ENCODE peak calls at places on chromosomes 2 and 18, in nine cellular contexts. One of them, this sample, is unnamed.

GRCh38 chr2:28979041-28979440 is 2.1 kb upstream of the TOGARAM2 start:
- DNase-seq in choroid plexus epithelial cell: no peak
- DNase-seq in Kasumi-1: no peak
- DNase-seq in K562: no peak
- DNase-seq in HTR-8/SVneo: no peak
- DNase-seq in ureter: no peak
- DNase-seq in T-helper 2 cell: no peak
- DNase-seq in NCI-H1092: no peak
- DNase-seq in stromal cell of bone marrow: no peak
- DNase-seq in this sample: no peak

GRCh38 chr2:189217546-189217945 is 38.0 kb upstream of the COL5A2 start:
- DNase-seq in choroid plexus epithelial cell: peak; percentile 92
- DNase-seq in Kasumi-1: no peak
- DNase-seq in K562: no peak
- DNase-seq in HTR-8/SVneo: no peak
- DNase-seq in ureter: no peak
- DNase-seq in T-helper 2 cell: no peak
- DNase-seq in NCI-H1092: no peak
- DNase-seq in stromal cell of bone marrow: no peak
- DNase-seq in this sample: no peak

GRCh38 chr2:47893771-47894170 is 12.5 kb downstream of the FBXO11 start:
- DNase-seq in choroid plexus epithelial cell: no peak
- DNase-seq in Kasumi-1: no peak
- DNase-seq in K562: no peak
- DNase-seq in HTR-8/SVneo: no peak
- DNase-seq in ureter: no peak
- DNase-seq in T-helper 2 cell: no peak
- DNase-seq in NCI-H1092: no peak
- DNase-seq in stromal cell of bone marrow: no peak
- DNase-seq in this sample: no peak

GRCh38 chr18:56306793-56307192 is 331.6 kb downstream of the TXNL1 start:
- DNase-seq in choroid plexus epithelial cell: no peak
- DNase-seq in Kasumi-1: no peak
- DNase-seq in K562: no peak
- DNase-seq in HTR-8/SVneo: no peak
- DNase-seq in ureter: no peak
- DNase-seq in T-helper 2 cell: no peak
- DNase-seq in NCI-H1092: no peak
- DNase-seq in stromal cell of bone marrow: no peak
- DNase-seq in this sample: no peak

GRCh38 chr2:159265171-159265576 is 21.3 kb downstream of the WDSUB1 start:
- DNase-seq in choroid plexus epithelial cell: peak; percentile 62
- DNase-seq in Kasumi-1: no peak
- DNase-seq in K562: no peak
- DNase-seq in HTR-8/SVneo: no peak
- DNase-seq in ureter: no peak
- DNase-seq in T-helper 2 cell: no peak
- DNase-seq in NCI-H1092: no peak
- DNase-seq in stromal cell of bone marrow: no peak
- DNase-seq in this sample: no peak

GRCh38 chr2:197137234-197137633 is 173.3 kb downstream of the ANKRD44 start:
- DNase-seq in choroid plexus epithelial cell: peak; percentile 58
- DNase-seq in Kasumi-1: no peak
- DNase-seq in K562: no peak
- DNase-seq in HTR-8/SVneo: no peak
- DNase-seq in ureter: no peak
- DNase-seq in T-helper 2 cell: no peak
- DNase-seq in NCI-H1092: no peak
- DNase-seq in stromal cell of bone marrow: peak; percentile 49
- DNase-seq in this sample: no peak

GRCh38 chr18:24831871-24832665 is 371.6 kb downstream of the HRH4 start:
- DNase-seq in choroid plexus epithelial cell: no peak
- DNase-seq in Kasumi-1: no peak
- DNase-seq in K562: no peak
- DNase-seq in HTR-8/SVneo: no peak
- DNase-seq in ureter: no peak
- DNase-seq in T-helper 2 cell: no peak
- DNase-seq in NCI-H1092: no peak
- DNase-seq in stromal cell of bone marrow: no peak
- DNase-seq in this sample: no peak

GRCh38 chr18:46712406-46712805 is 44.4 kb downstream of the ST8SIA5 start:
- DNase-seq in choroid plexus epithelial cell: no peak
- DNase-seq in Kasumi-1: no peak
- DNase-seq in K562: no peak
- DNase-seq in HTR-8/SVneo: peak; percentile 39
- DNase-seq in ureter: no peak
- DNase-seq in T-helper 2 cell: no peak
- DNase-seq in NCI-H1092: peak; percentile 48
- DNase-seq in stromal cell of bone marrow: peak; percentile 92
- DNase-seq in this sample: no peak

GRCh38 chr2:185291035-185291647 is 447.5 kb upstream of the FSIP2 start:
- DNase-seq in choroid plexus epithelial cell: peak; percentile 64
- DNase-seq in Kasumi-1: peak; percentile 84
- DNase-seq in K562: no peak
- DNase-seq in HTR-8/SVneo: no peak
- DNase-seq in ureter: peak; percentile 52
- DNase-seq in T-helper 2 cell: no peak
- DNase-seq in NCI-H1092: peak; percentile 23
- DNase-seq in stromal cell of bone marrow: peak; percentile 6
- DNase-seq in this sample: no peak

GRCh38 chr18:56162316-56162715 is 476.1 kb downstream of the TXNL1 start:
- DNase-seq in choroid plexus epithelial cell: peak; percentile 13
- DNase-seq in Kasumi-1: no peak
- DNase-seq in K562: no peak
- DNase-seq in HTR-8/SVneo: no peak
- DNase-seq in ureter: no peak
- DNase-seq in T-helper 2 cell: no peak
- DNase-seq in NCI-H1092: no peak
- DNase-seq in stromal cell of bone marrow: no peak
- DNase-seq in this sample: no peak

GRCh38 chr2:126905991-126906390 is 7.3 kb downstream of the TEX51 start:
- DNase-seq in choroid plexus epithelial cell: no peak
- DNase-seq in Kasumi-1: no peak
- DNase-seq in K562: no peak
- DNase-seq in HTR-8/SVneo: no peak
- DNase-seq in ureter: peak; percentile 9
- DNase-seq in T-helper 2 cell: no peak
- DNase-seq in NCI-H1092: no peak
- DNase-seq in stromal cell of bone marrow: no peak
- DNase-seq in this sample: no peak

GRCh38 chr18:77749189-77749588 is 499.5 kb downstream of the GALR1 start:
- DNase-seq in choroid plexus epithelial cell: peak; percentile 4
- DNase-seq in Kasumi-1: no peak
- DNase-seq in K562: peak; percentile 29
- DNase-seq in HTR-8/SVneo: no peak
- DNase-seq in ureter: no peak
- DNase-seq in T-helper 2 cell: no peak
- DNase-seq in NCI-H1092: peak; percentile 35
- DNase-seq in stromal cell of bone marrow: no peak
- DNase-seq in this sample: no peak

GRCh38 chr18:34760444-34760843 is 50.3 kb downstream of the DTNA start:
- DNase-seq in choroid plexus epithelial cell: no peak
- DNase-seq in Kasumi-1: no peak
- DNase-seq in K562: no peak
- DNase-seq in HTR-8/SVneo: no peak
- DNase-seq in ureter: no peak
- DNase-seq in T-helper 2 cell: no peak
- DNase-seq in NCI-H1092: peak; percentile 20
- DNase-seq in stromal cell of bone marrow: no peak
- DNase-seq in this sample: no peak

GRCh38 chr2:196592912-196593881 is 46.3 kb upstream of the CCDC150 start:
- DNase-seq in choroid plexus epithelial cell: peak; percentile 51
- DNase-seq in Kasumi-1: peak; percentile 23
- DNase-seq in K562: peak; percentile 13
- DNase-seq in HTR-8/SVneo: peak; percentile 45
- DNase-seq in ureter: no peak
- DNase-seq in T-helper 2 cell: no peak
- DNase-seq in NCI-H1092: peak; percentile 33
- DNase-seq in stromal cell of bone marrow: no peak
- DNase-seq in this sample: no peak

GRCh38 chr2:179751184-179751809 is 110.1 kb downstream of the ZNF385B start:
- DNase-seq in choroid plexus epithelial cell: peak; percentile 65
- DNase-seq in Kasumi-1: peak; percentile 77
- DNase-seq in K562: no peak
- DNase-seq in HTR-8/SVneo: peak; percentile 14
- DNase-seq in ureter: no peak
- DNase-seq in T-helper 2 cell: no peak
- DNase-seq in NCI-H1092: no peak
- DNase-seq in stromal cell of bone marrow: no peak
- DNase-seq in this sample: no peak

GRCh38 chr2:10254373-10255188 is 48.1 kb upstream of the HPCAL1 start:
- DNase-seq in choroid plexus epithelial cell: no peak
- DNase-seq in Kasumi-1: no peak
- DNase-seq in K562: peak; percentile 79
- DNase-seq in HTR-8/SVneo: peak; percentile 68
- DNase-seq in ureter: no peak
- DNase-seq in T-helper 2 cell: no peak
- DNase-seq in NCI-H1092: no peak
- DNase-seq in stromal cell of bone marrow: no peak
- DNase-seq in this sample: no peak

GRCh38 chr2:105865222-105865913 is 120.7 kb downstream of the NCK2 start:
- DNase-seq in choroid plexus epithelial cell: no peak
- DNase-seq in Kasumi-1: no peak
- DNase-seq in K562: no peak
- DNase-seq in HTR-8/SVneo: no peak
- DNase-seq in ureter: no peak
- DNase-seq in T-helper 2 cell: no peak
- DNase-seq in NCI-H1092: no peak
- DNase-seq in stromal cell of bone marrow: peak; percentile 6
- DNase-seq in this sample: no peak

GRCh38 chr18:56517761-56518160 is 120.6 kb downstream of the TXNL1 start:
- DNase-seq in choroid plexus epithelial cell: no peak
- DNase-seq in Kasumi-1: no peak
- DNase-seq in K562: no peak
- DNase-seq in HTR-8/SVneo: no peak
- DNase-seq in ureter: no peak
- DNase-seq in T-helper 2 cell: no peak
- DNase-seq in NCI-H1092: no peak
- DNase-seq in stromal cell of bone marrow: no peak
- DNase-seq in this sample: no peak

GRCh38 chr2:191856111-191856876 is 9.4 kb upstream of the CAVIN2 start:
- DNase-seq in choroid plexus epithelial cell: no peak
- DNase-seq in Kasumi-1: no peak
- DNase-seq in K562: no peak
- DNase-seq in HTR-8/SVneo: no peak
- DNase-seq in ureter: no peak
- DNase-seq in T-helper 2 cell: no peak
- DNase-seq in NCI-H1092: no peak
- DNase-seq in stromal cell of bone marrow: no peak
- DNase-seq in this sample: no peak

GRCh38 chr2:68766378-68766845 is 31.8 kb downstream of the ARHGAP25 start:
- DNase-seq in choroid plexus epithelial cell: peak; percentile 97
- DNase-seq in Kasumi-1: peak; percentile 95
- DNase-seq in K562: no peak
- DNase-seq in HTR-8/SVneo: no peak
- DNase-seq in ureter: peak; percentile 72
- DNase-seq in T-helper 2 cell: peak; percentile 36
- DNase-seq in NCI-H1092: no peak
- DNase-seq in stromal cell of bone marrow: no peak
- DNase-seq in this sample: no peak

GRCh38 chr2:109375131-109375561 is 238.6 kb downstream of the SEPTIN10 start:
- DNase-seq in choroid plexus epithelial cell: no peak
- DNase-seq in Kasumi-1: no peak
- DNase-seq in K562: no peak
- DNase-seq in HTR-8/SVneo: no peak
- DNase-seq in ureter: peak; percentile 35
- DNase-seq in T-helper 2 cell: no peak
- DNase-seq in NCI-H1092: no peak
- DNase-seq in stromal cell of bone marrow: no peak
- DNase-seq in this sample: no peak

GRCh38 chr2:72995420-72996151 is 75.9 kb downstream of the SFXN5 start:
- DNase-seq in choroid plexus epithelial cell: no peak
- DNase-seq in Kasumi-1: no peak
- DNase-seq in K562: no peak
- DNase-seq in HTR-8/SVneo: no peak
- DNase-seq in ureter: peak; percentile 36
- DNase-seq in T-helper 2 cell: no peak
- DNase-seq in NCI-H1092: no peak
- DNase-seq in stromal cell of bone marrow: no peak
- DNase-seq in this sample: no peak

GRCh38 chr18:73679941-73680700 is 467.5 kb downstream of the FBXO15 start:
- DNase-seq in choroid plexus epithelial cell: peak; percentile 58
- DNase-seq in Kasumi-1: no peak
- DNase-seq in K562: no peak
- DNase-seq in HTR-8/SVneo: no peak
- DNase-seq in ureter: no peak
- DNase-seq in T-helper 2 cell: no peak
- DNase-seq in NCI-H1092: no peak
- DNase-seq in stromal cell of bone marrow: no peak
- DNase-seq in this sample: no peak

GRCh38 chr2:110101280-110101844 is 14.3 kb downstream of the MALL start:
- DNase-seq in choroid plexus epithelial cell: peak; percentile 98
- DNase-seq in Kasumi-1: peak; percentile 76
- DNase-seq in K562: no peak
- DNase-seq in HTR-8/SVneo: peak; percentile 84
- DNase-seq in ureter: peak; percentile 93
- DNase-seq in T-helper 2 cell: no peak
- DNase-seq in NCI-H1092: peak; percentile 90
- DNase-seq in stromal cell of bone marrow: peak; percentile 100
- DNase-seq in this sample: peak; percentile 99

GRCh38 chr2:37636209-37637077 is 35.0 kb downstream of the CDC42EP3 start:
- DNase-seq in choroid plexus epithelial cell: no peak
- DNase-seq in Kasumi-1: no peak
- DNase-seq in K562: no peak
- DNase-seq in HTR-8/SVneo: no peak
- DNase-seq in ureter: no peak
- DNase-seq in T-helper 2 cell: no peak
- DNase-seq in NCI-H1092: no peak
- DNase-seq in stromal cell of bone marrow: no peak
- DNase-seq in this sample: no peak

GRCh38 chr2:46747297-46747818 is 168.2 kb downstream of the MCFD2 start:
- DNase-seq in choroid plexus epithelial cell: peak; percentile 26
- DNase-seq in Kasumi-1: peak; percentile 60
- DNase-seq in K562: no peak
- DNase-seq in HTR-8/SVneo: no peak
- DNase-seq in ureter: no peak
- DNase-seq in T-helper 2 cell: no peak
- DNase-seq in NCI-H1092: no peak
- DNase-seq in stromal cell of bone marrow: no peak
- DNase-seq in this sample: no peak

GRCh38 chr18:45619062-45619825 is 4.0 kb downstream of the SLC14A2 start:
- DNase-seq in choroid plexus epithelial cell: no peak
- DNase-seq in Kasumi-1: no peak
- DNase-seq in K562: no peak
- DNase-seq in HTR-8/SVneo: no peak
- DNase-seq in ureter: peak; percentile 63
- DNase-seq in T-helper 2 cell: no peak
- DNase-seq in NCI-H1092: no peak
- DNase-seq in stromal cell of bone marrow: peak; percentile 16
- DNase-seq in this sample: no peak

This sample was measured in smooth muscle cell of the brain vasculature.